ENCODE peak calls at places on chromosome 1, in four cellular contexts. S, O, N and P are unnamed samples. For H3K36me3, the result is how much of the 10 kb centered on the place peaks cover.

GRCh38 chr1:176799327-176799726 is 336.4 kb downstream of the PAPPA2 start:
- DNase-seq in N (no peak), O (no peak), S (no peak), P (no peak)

GRCh38 chr1:20589331-20590312 is 725 bp downstream of the CDA start:
- DNase-seq in O (no peak), N (no peak), S (no peak), P (no peak)

GRCh38 chr1:43432171-43432860 is 21.4 kb downstream of the HYI start:
- DNase-seq in S (no peak), O (no peak), N (no peak), P (no peak)

GRCh38 chr1:161994153-161994814 is 29.4 kb downstream of the OLFML2B start:
- DNase-seq in S (no peak), O (no peak), N (no peak), P (no peak)

GRCh38 chr1:20366766-20367602 is 76.3 kb downstream of the VWA5B1 start:
- DNase-seq in S (peak), N (peak), O (no peak), P (peak)

GRCh38 chr1:233905416-233906051 is 1.1 kb downstream of the SLC35F3 start:
- DNase-seq in O (no peak), N (no peak), S (no peak), P (no peak)

GRCh38 chr1:221336141-221336540 is 405.7 kb downstream of the DUSP10 start:
- DNase-seq in O (no peak), S (peak), N (no peak), P (no peak)

GRCh38 chr1:7401814-7402547 is 369.1 kb upstream of the VAMP3 start:
- DNase-seq in N (no peak), O (no peak), S (peak), P (peak)

GRCh38 chr1:54804471-54805132 is 3.5 kb upstream of the TTC22 start:
- DNase-seq in N (no peak), S (no peak), O (no peak), P (no peak)

GRCh38 chr1:2478100-2478499 is 2.0 kb downstream of the PLCH2 start:
- DNase-seq in N (no peak), S (peak), O (no peak), P (no peak)

GRCh38 chr1:26574018-26574417 is 44.5 kb downstream of the RPS6KA1 start:
- DNase-seq in N (no peak), S (no peak), O (no peak), P (no peak)

GRCh38 chr1:108129999-108130398 is 70.1 kb downstream of the SLC25A24 start:
- DNase-seq in O (no peak), S (no peak), N (no peak), P (no peak)

GRCh38 chr1:171717080-171717479 is 24.8 kb downstream of the VAMP4 start:
- DNase-seq in O (no peak), N (no peak), S (no peak), P (no peak)

GRCh38 chr1:162131405-162132321 is 62.2 kb downstream of the NOS1AP start:
- DNase-seq in S (peak), O (no peak), N (no peak), P (no peak)

GRCh38 chr1:227769601-227770494 is 34.6 kb downstream of the SNAP47 start:
- DNase-seq in N (no peak), S (no peak), O (no peak), P (no peak)
- H3K36me3 ChIP-seq in N (under half), S (under half), O (under half), P (half or more)

GRCh38 chr1:86938450-86938849 is 24.0 kb downstream of the HS2ST1 start:
- DNase-seq in O (no peak), S (no peak), N (no peak), P (no peak)
- TF ChIP-seq ZNF274 in O (no peak), S (no peak), N (no peak), P (no peak)

GRCh38 chr1:116984406-116985160 is 17.0 kb upstream of the CD101 start:
- DNase-seq in O (no peak), S (no peak), N (no peak), P (no peak)

GRCh38 chr1:116983678-116984077 is 17.9 kb upstream of the CD101 start:
- DNase-seq in O (no peak), N (no peak), S (no peak), P (no peak)

GRCh38 chr1:116982319-116983004 is 19.1 kb upstream of the CD101 start:
- DNase-seq in O (no peak), N (peak), S (peak), P (no peak)

GRCh38 chr1:116981521-116982037 is 20.0 kb upstream of the CD101 start:
- DNase-seq in O (no peak), N (no peak), S (no peak), P (no peak)

GRCh38 chr1:116983112-116983511 is 18.4 kb upstream of the CD101 start:
- DNase-seq in S (no peak), O (no peak), N (no peak), P (no peak)
- TF ChIP-seq SUZ12 in S (no peak), O (no peak), N (no peak), P (no peak)

GRCh38 chr1:153642161-153642560 is 8.3 kb downstream of the CHTOP start:
- DNase-seq in S (no peak), N (no peak), O (no peak), P (no peak)

GRCh38 chr1:153643100-153643499 is 9.2 kb downstream of the CHTOP start:
- DNase-seq in N (no peak), S (no peak), O (no peak), P (no peak)

GRCh38 chr1:153639280-153639679 is 5.4 kb downstream of the CHTOP start:
- DNase-seq in S (no peak), N (no peak), O (no peak), P (no peak)

GRCh38 chr1:153638261-153638660 is 4.4 kb downstream of the CHTOP start:
- DNase-seq in S (no peak), O (no peak), N (no peak), P (no peak)

DNA sequence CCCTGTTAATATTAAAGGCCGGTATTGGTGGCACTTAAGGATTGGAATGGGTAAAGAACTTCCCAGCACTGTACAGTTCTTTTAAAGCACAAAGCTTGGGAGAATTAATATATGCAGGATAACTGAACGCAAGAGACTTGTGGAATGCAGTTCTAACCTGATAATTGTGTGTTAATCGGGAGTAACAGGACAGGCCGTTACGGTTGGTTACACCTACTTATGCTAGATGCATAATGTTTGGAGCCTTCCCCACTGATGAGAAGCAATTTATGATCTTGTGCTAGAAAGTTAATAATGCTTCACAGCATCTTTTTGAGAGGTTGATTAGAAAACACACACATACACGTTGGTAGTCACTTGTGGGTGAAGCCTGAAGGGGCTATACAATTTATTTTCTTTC is 7.0 kb downstream of the CHTOP start:
- DNase-seq in S (no peak), O (no peak), N (no peak), P (no peak)
- H3K36me3 ChIP-seq in S (half or more), O (half or more), N (half or more), P (half or more)

GRCh38 chr1:30575066-30575465 is 148.3 kb downstream of the MATN1 start:
- DNase-seq in S (no peak), O (no peak), N (no peak), P (no peak)

GRCh38 chr1:30579580-30579979 is 143.8 kb downstream of the MATN1 start:
- DNase-seq in S (no peak), N (no peak), O (no peak), P (no peak)
- TF ChIP-seq ZNF274 in S (no peak), N (no peak), O (no peak), P (no peak)